ENCODE peak calls at places on chromosomes 2 and 18, in seven cellular contexts. X is HCT116, V is K562, U is SK-N-SH, F is H1, R is HepG2, Y is GM12878. N is an unnamed sample.

GRCh38 chr2:22450831-22451230 is 934.1 kb upstream of the KLHL29 start:
- DNase-seq in X (no peak), V (no peak), U (no peak), F (no peak), R (no peak), Y (no peak), N (no peak)

GRCh38 chr2:62931536-62931935 is 119.1 kb upstream of the OTX1 start:
- DNase-seq in X (no peak), V (no peak), U (no peak), F (no peak), R (no peak), Y (no peak), N (no peak)

GRCh38 chr2:72946466-72946865 is 29.1 kb downstream of the EMX1 start:
- DNase-seq in X (no peak), V (no peak), U (no peak), F (no peak), R (no peak), Y (no peak), N (no peak)

GRCh38 chr2:60072609-60073008 is 480.8 kb downstream of the BCL11A start:
- DNase-seq in X (no peak), V (no peak), U (no peak), F (no peak), R (no peak), Y (no peak), N (no peak)

GRCh38 chr2:201971516-201972228 is 62.0 kb upstream of the FZD7 start:
- DNase-seq in X (no peak), V (no peak), U (no peak), F (no peak), R (no peak), Y (no peak), N (no peak)

GRCh38 chr2:236889081-236889780 is 196.5 kb upstream of the COPS8 start:
- DNase-seq in X (no peak), V (no peak), U (no peak), F (no peak), R (no peak), Y (no peak), N (peak; percentile 93)

GRCh38 chr2:23411752-23412431 is 26.9 kb downstream of the KLHL29 start:
- DNase-seq in X (no peak), V (no peak), U (no peak), F (no peak), R (no peak), Y (no peak), N (no peak)

GRCh38 chr2:219664958-219665357 is 37.5 kb downstream of the SLC4A3 start:
- DNase-seq in X (no peak), V (no peak), U (no peak), F (no peak), R (no peak), Y (no peak), N (no peak)

GRCh38 chr2:10477443-10478297 is 29.5 kb upstream of the ODC1 start:
- DNase-seq in X (no peak), V (no peak), U (no peak), F (no peak), R (no peak), Y (no peak), N (no peak)

DNA sequence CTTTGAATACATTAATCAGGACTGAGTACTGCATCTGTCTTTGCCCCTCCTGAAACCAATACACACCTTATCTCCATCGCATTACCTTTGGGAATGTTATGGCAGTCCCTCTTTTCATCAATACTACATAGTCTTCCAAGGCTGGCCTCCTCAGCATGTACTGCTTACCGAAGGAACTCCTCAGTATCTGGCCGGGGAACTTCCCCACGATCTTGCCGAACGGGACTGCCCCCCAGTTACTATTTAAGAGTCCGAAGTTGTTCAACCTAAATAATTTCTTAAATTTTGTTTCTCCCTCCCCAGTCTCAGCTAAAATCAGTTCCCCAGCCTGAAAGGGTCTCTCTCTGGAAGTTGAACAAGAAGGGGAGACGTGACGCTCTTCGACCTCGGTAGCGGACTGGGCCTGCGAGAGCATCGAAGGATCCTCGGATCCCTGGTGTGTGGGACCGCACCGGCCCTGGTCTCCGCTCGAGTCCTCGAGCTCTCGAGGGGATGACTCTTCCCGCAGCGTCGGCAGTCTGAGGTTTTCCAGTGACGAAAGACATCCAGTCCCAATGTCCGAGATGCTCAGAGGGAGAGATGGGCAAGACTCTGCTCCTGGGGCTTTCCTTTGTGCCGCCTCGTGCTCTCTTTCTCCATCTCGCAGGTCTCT is 489 bp downstream of the TRMT61B start:
- DNase-seq in X (no peak), V (peak; percentile 11), U (no peak), F (no peak), R (no peak), Y (no peak), N (no peak)
- TF ChIP-seq MAX in X (no peak), V (no peak), U (no peak), F (no peak), R (no peak), Y (no peak), N (no peak)

DNA sequence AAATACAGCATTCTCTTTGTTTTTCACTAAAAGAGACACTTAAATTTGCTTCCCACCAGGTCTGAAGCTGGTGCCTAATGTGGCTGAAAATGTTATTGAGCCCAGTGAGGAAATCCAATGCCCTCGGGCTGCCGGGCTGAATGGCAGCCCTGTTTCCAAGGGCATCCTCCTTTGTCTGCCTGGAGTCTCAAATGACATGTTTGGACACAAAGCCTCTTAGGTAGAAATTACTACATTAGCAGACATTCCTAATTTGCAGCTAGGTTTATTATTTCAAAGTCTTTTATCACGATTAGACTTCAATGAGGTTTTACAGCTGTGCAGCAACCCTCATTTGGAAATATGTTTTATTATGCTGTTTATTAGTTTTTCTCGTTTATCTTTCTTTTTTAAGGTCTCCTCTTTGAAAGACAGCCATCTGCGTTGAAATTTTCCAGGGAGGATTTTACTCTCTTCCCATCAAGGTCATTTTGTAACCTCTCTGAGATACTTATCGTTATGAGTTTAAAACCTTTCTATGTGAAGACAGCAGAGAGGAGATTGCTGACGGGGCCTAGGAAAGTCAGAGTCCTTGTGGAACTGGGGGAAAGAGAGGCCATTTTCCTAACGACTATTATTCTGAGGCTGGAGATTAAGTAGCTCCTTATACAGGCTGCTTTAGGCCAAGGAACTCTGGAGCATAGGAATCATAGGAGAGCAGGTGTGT is 59.0 kb upstream of the ZNF532 start:
- DNase-seq in X (no peak), V (no peak), U (peak; percentile 64), F (no peak), R (no peak), Y (no peak), N (no peak)
- H2AFZ ChIP-seq in X (no peak overlapping the region), V (no peak overlapping the region), U (peak overlapping the region; percentile 49), F (no peak overlapping the region), R (no peak overlapping the region), Y (no peak overlapping the region), N (no peak overlapping the region)

GRCh38 chr2:96146151-96146880 is 1.1 kb upstream of the DUSP2 start:
- DNase-seq in X (no peak), V (peak; percentile 44), U (peak; percentile 57), F (no peak), R (no peak), Y (peak; percentile 70), N (no peak)
- TF ChIP-seq MAX in X (no peak), V (no peak), U (no peak), F (no peak), R (no peak), Y (no peak), N (no peak)

GRCh38 chr2:239229545-239230279 is 171.1 kb downstream of the HDAC4 start:
- DNase-seq in X (no peak), V (no peak), U (no peak), F (no peak), R (no peak), Y (no peak), N (no peak)

GRCh38 chr2:239232195-239232578 is 168.6 kb downstream of the HDAC4 start:
- DNase-seq in X (no peak), V (no peak), U (no peak), F (no peak), R (no peak), Y (no peak), N (no peak)

GRCh38 chr2:239233576-239233975 is 167.2 kb downstream of the HDAC4 start:
- DNase-seq in X (no peak), V (no peak), U (no peak), F (no peak), R (no peak), Y (no peak), N (no peak)

GRCh38 chr2:239227661-239228371 is 173.0 kb downstream of the HDAC4 start:
- DNase-seq in X (no peak), V (no peak), U (peak; percentile 82), F (no peak), R (no peak), Y (no peak), N (no peak)

GRCh38 chr2:239230318-239231052 is 170.3 kb downstream of the HDAC4 start:
- DNase-seq in X (no peak), V (no peak), U (no peak), F (no peak), R (no peak), Y (no peak), N (no peak)
- H2AFZ ChIP-seq in X (no peak overlapping the region), V (no peak overlapping the region), U (no peak overlapping the region), F (no peak overlapping the region), R (no peak overlapping the region), Y (no peak overlapping the region), N (no peak overlapping the region)

GRCh38 chr2:229738024-229738625 is 23.8 kb upstream of the DNER start:
- DNase-seq in X (no peak), V (no peak), U (no peak), F (no peak), R (no peak), Y (no peak), N (no peak)

GRCh38 chr2:229734410-229734809 is 20.1 kb upstream of the DNER start:
- DNase-seq in X (no peak), V (no peak), U (no peak), F (no peak), R (no peak), Y (no peak), N (no peak)

GRCh38 chr2:229740279-229740678 is 25.9 kb upstream of the DNER start:
- DNase-seq in X (no peak), V (peak; percentile 10), U (no peak), F (no peak), R (no peak), Y (no peak), N (no peak)
- TF ChIP-seq MAX in X (no peak), V (no peak), U (no peak), F (no peak), R (no peak), Y (no peak), N (no peak)

GRCh38 chr2:112821682-112822081 is 14.9 kb downstream of the IL1B start:
- DNase-seq in X (no peak), V (no peak), U (no peak), F (no peak), R (no peak), Y (no peak), N (no peak)
- H2AFZ ChIP-seq in X (no peak overlapping the region), V (no peak overlapping the region), U (no peak overlapping the region), F (no peak overlapping the region), R (no peak overlapping the region), Y (no peak overlapping the region), N (no peak overlapping the region)

DNA sequence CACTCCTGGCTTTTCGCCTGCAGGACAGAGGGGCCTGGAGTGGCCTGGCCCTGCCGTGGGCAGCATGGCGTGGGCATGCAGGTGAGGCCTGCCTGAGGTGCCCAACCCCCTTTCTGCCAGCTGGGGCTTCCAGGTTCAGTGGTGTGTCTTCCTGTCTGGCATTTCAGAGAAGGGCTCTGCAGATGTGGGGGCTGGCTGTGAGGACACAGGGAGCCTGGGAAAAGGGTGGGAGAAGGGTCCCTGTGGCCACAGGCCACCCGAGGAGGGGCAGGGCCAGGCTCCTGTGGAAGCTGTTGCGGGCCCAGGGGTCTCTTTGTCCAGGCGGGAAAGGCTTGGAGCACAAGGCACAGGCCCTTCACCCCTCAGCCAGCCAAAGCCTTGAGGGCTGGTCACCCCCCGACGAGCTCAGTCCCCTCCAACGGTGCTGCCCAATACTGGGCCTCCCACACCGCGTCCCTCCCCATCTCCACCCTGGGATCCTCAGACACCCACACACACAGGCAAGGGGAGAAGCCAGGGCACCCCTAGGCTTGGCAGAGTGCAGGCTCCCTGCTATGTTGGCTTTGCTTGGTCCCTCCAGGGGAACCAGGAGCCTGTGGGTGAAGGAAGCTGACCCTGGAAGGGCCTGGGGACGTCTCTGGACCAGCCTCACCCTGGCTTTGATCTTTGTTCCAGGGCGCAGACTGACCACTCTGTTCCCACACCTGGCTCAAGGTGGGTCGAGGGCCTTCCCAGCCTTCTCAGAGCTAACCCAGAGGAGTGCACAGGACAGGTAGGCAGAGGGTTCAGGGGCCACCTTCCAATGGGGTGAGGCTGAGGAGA is 3.7 kb upstream of the AQP12A start:
- DNase-seq in X (no peak), V (no peak), U (no peak), F (no peak), R (no peak), Y (no peak), N (no peak)
- TF ChIP-seq MAX in X (no peak), V (no peak), U (no peak), F (no peak), R (no peak), Y (no peak), N (no peak)

N was measured in endothelial cell of umbilical vein.